ENCODE peak calls at places on chromosomes 11 and 22, in nine cellular contexts. Y is psoas muscle; F is stimulated activated naive CD8-positive, alpha-beta T cell treated with anti-CD3 and anti-CD28 coated beads, Interleukin-15, amount 100 ng/mL, for 72 hours; K is astrocyte of the spinal cord; V is NCI-H1092; Z is C1 segment of cervical spinal cord; T is stimulated activated CD8-positive, alpha-beta memory T cell treated with anti-CD3 and anti-CD28 coated beads, Interleukin-4, amount 100 ng/mL, for 48 hours; D is GM18507; B is osteocyte. Q is an unnamed sample.

GRCh38 chr11:66964495-66964894 is 6.3 kb upstream of the PC start:
- DNase-seq in Z (no peak), Y (no peak), D (no peak), K (no peak), T (no peak), B (no peak), V (no peak), F (no peak), Q (no peak)

GRCh38 chr11:69504127-69504526 is 22.7 kb downstream of the LINC01488 start:
- DNase-seq in Y (no peak), Z (no peak), F (no peak), B (no peak), V (no peak), K (no peak), T (no peak), D (no peak), Q (no peak)

GRCh38 chr11:121112498-121113455 is 11.7 kb downstream of the TECTA start:
- DNase-seq in Y (peak; percentile 65), B (no peak), V (peak; percentile 70), F (peak; percentile 24), D (peak; percentile 25), Z (no peak), K (peak; percentile 68), T (peak; percentile 54), Q (no peak)

GRCh38 chr11:118581057-118581456 is 8.8 kb downstream of the ARCN1 start:
- DNase-seq in D (no peak), B (no peak), K (no peak), V (no peak), T (no peak), F (no peak), Y (no peak), Z (no peak), Q (no peak)

GRCh38 chr11:35566161-35566560 is 40.7 kb upstream of the PAMR1 start:
- DNase-seq in K (no peak), F (no peak), B (no peak), T (no peak), V (no peak), D (no peak), Z (no peak), Y (no peak), Q (no peak)

GRCh38 chr11:44596541-44597276 is 31.2 kb downstream of the CD82 start:
- DNase-seq in V (no peak), B (no peak), Y (no peak), F (peak; percentile 71), D (no peak), Z (no peak), K (no peak), T (peak; percentile 77), Q (peak; percentile 73)

GRCh38 chr11:96329419-96329818 is 13.6 kb downstream of the MAML2 start:
- DNase-seq in Z (no peak), Y (no peak), K (no peak), T (no peak), F (no peak), B (no peak), V (no peak), D (no peak), Q (no peak)

GRCh38 chr22:33274214-33274828 is 216.1 kb upstream of the SYN3 start:
- DNase-seq in K (no peak), V (no peak), T (peak; percentile 47), B (no peak), D (no peak), F (peak; percentile 2), Z (no peak), Y (no peak), Q (no peak)

Q was measured in T-helper 22 cell.